ENCODE peak calls at places on chromosomes 13 and 19, in seven cellular contexts. One of them, this sample, is unnamed.
A peak's percentile ranks its signal among the peaks of the same experiment; 100 is the strongest.

GRCh38 chr19:3135961-3136683 is at the start of gene GNA15:
- DNase-seq in effector memory CD4-positive, alpha-beta T cell: peak; percentile 64
- DNase-seq in AG04450: no peak
- DNase-seq in fibroblast of lung: no peak
- DNase-seq in A549: no peak
- DNase-seq in CD8-positive, alpha-beta memory T cell: no peak
- DNase-seq in psoas muscle: no peak
- DNase-seq in this sample: no peak

GRCh38 chr19:40691421-40692211 is 1.2 kb upstream of the NUMBL start:
- DNase-seq in effector memory CD4-positive, alpha-beta T cell: no peak
- DNase-seq in AG04450: no peak
- DNase-seq in fibroblast of lung: peak; percentile 5
- DNase-seq in A549: peak; percentile 53
- DNase-seq in CD8-positive, alpha-beta memory T cell: no peak
- DNase-seq in psoas muscle: peak; percentile 62
- DNase-seq in this sample: peak; percentile 6

GRCh38 chr19:32829345-32829896 is 40.1 kb downstream of the SLC7A9 start:
- DNase-seq in effector memory CD4-positive, alpha-beta T cell: no peak
- DNase-seq in AG04450: no peak
- DNase-seq in fibroblast of lung: no peak
- DNase-seq in A549: no peak
- DNase-seq in CD8-positive, alpha-beta memory T cell: no peak
- DNase-seq in psoas muscle: no peak
- DNase-seq in this sample: no peak

GRCh38 chr13:39561971-39562370 is 41.0 kb downstream of the LHFPL6 start:
- DNase-seq in effector memory CD4-positive, alpha-beta T cell: no peak
- DNase-seq in AG04450: no peak
- DNase-seq in fibroblast of lung: no peak
- DNase-seq in A549: no peak
- DNase-seq in CD8-positive, alpha-beta memory T cell: no peak
- DNase-seq in psoas muscle: no peak
- DNase-seq in this sample: no peak

GRCh38 chr19:22527554-22527953 is 105.4 kb upstream of the ZNF98 start:
- DNase-seq in effector memory CD4-positive, alpha-beta T cell: no peak
- DNase-seq in AG04450: no peak
- DNase-seq in fibroblast of lung: no peak
- DNase-seq in A549: no peak
- DNase-seq in CD8-positive, alpha-beta memory T cell: no peak
- DNase-seq in psoas muscle: no peak
- DNase-seq in this sample: no peak

GRCh38 chr19:55487884-55488687 is at the start of gene SSC5D:
- DNase-seq in effector memory CD4-positive, alpha-beta T cell: no peak
- DNase-seq in AG04450: no peak
- DNase-seq in fibroblast of lung: peak; percentile 71
- DNase-seq in A549: no peak
- DNase-seq in CD8-positive, alpha-beta memory T cell: no peak
- DNase-seq in psoas muscle: peak; percentile 65
- DNase-seq in this sample: no peak

GRCh38 chr13:30720470-30720869 is 14.9 kb upstream of the ALOX5AP start:
- DNase-seq in effector memory CD4-positive, alpha-beta T cell: no peak
- DNase-seq in AG04450: no peak
- DNase-seq in fibroblast of lung: peak; percentile 18
- DNase-seq in A549: no peak
- DNase-seq in CD8-positive, alpha-beta memory T cell: no peak
- DNase-seq in psoas muscle: no peak
- DNase-seq in this sample: no peak

GRCh38 chr13:71865858-71866172 is 1.2 kb downstream of the DACH1 start:
- DNase-seq in effector memory CD4-positive, alpha-beta T cell: no peak
- DNase-seq in AG04450: no peak
- DNase-seq in fibroblast of lung: peak; percentile 23
- DNase-seq in A549: no peak
- DNase-seq in CD8-positive, alpha-beta memory T cell: no peak
- DNase-seq in psoas muscle: peak; percentile 55
- DNase-seq in this sample: no peak

GRCh38 chr19:28737021-28737525 is 475.9 kb downstream of the UQCRFS1 start:
- DNase-seq in effector memory CD4-positive, alpha-beta T cell: no peak
- DNase-seq in AG04450: peak; percentile 2
- DNase-seq in fibroblast of lung: peak; percentile 65
- DNase-seq in A549: no peak
- DNase-seq in CD8-positive, alpha-beta memory T cell: peak; percentile 3
- DNase-seq in psoas muscle: no peak
- DNase-seq in this sample: no peak

GRCh38 chr13:76822691-76823267 is 63.4 kb downstream of the KCTD12 start:
- DNase-seq in effector memory CD4-positive, alpha-beta T cell: no peak
- DNase-seq in AG04450: no peak
- DNase-seq in fibroblast of lung: peak; percentile 60
- DNase-seq in A549: no peak
- DNase-seq in CD8-positive, alpha-beta memory T cell: no peak
- DNase-seq in psoas muscle: no peak
- DNase-seq in this sample: no peak

GRCh38 chr19:51531349-51532315 is at the start of gene SIGLEC6:
- DNase-seq in effector memory CD4-positive, alpha-beta T cell: no peak
- DNase-seq in AG04450: no peak
- DNase-seq in fibroblast of lung: no peak
- DNase-seq in A549: no peak
- DNase-seq in CD8-positive, alpha-beta memory T cell: no peak
- DNase-seq in psoas muscle: peak; percentile 67
- DNase-seq in this sample: no peak

GRCh38 chr13:45941261-45941660 is 89.7 kb upstream of the SIAH3 start:
- DNase-seq in effector memory CD4-positive, alpha-beta T cell: no peak
- DNase-seq in AG04450: no peak
- DNase-seq in fibroblast of lung: no peak
- DNase-seq in A549: no peak
- DNase-seq in CD8-positive, alpha-beta memory T cell: no peak
- DNase-seq in psoas muscle: no peak
- DNase-seq in this sample: no peak

GRCh38 chr19:46624958-46625661 is at the start of gene PTGIR:
- DNase-seq in effector memory CD4-positive, alpha-beta T cell: no peak
- DNase-seq in AG04450: no peak
- DNase-seq in fibroblast of lung: peak; percentile 78
- DNase-seq in A549: no peak
- DNase-seq in CD8-positive, alpha-beta memory T cell: no peak
- DNase-seq in psoas muscle: peak; percentile 91
- DNase-seq in this sample: no peak

GRCh38 chr19:8149261-8150094 is at the start of gene FBN3:
- DNase-seq in effector memory CD4-positive, alpha-beta T cell: no peak
- DNase-seq in AG04450: no peak
- DNase-seq in fibroblast of lung: no peak
- DNase-seq in A549: no peak
- DNase-seq in CD8-positive, alpha-beta memory T cell: no peak
- DNase-seq in psoas muscle: no peak
- DNase-seq in this sample: no peak

GRCh38 chr13:28568286-28568685 is 73.4 kb upstream of the FLT1 start:
- DNase-seq in effector memory CD4-positive, alpha-beta T cell: no peak
- DNase-seq in AG04450: peak; percentile 23
- DNase-seq in fibroblast of lung: peak; percentile 43
- DNase-seq in A549: no peak
- DNase-seq in CD8-positive, alpha-beta memory T cell: no peak
- DNase-seq in psoas muscle: peak; percentile 77
- DNase-seq in this sample: no peak

GRCh38 chr19:10306327-10306726 is 3.3 kb downstream of the ZGLP1 start:
- DNase-seq in effector memory CD4-positive, alpha-beta T cell: no peak
- DNase-seq in AG04450: no peak
- DNase-seq in fibroblast of lung: no peak
- DNase-seq in A549: no peak
- DNase-seq in CD8-positive, alpha-beta memory T cell: no peak
- DNase-seq in psoas muscle: no peak
- DNase-seq in this sample: no peak

GRCh38 chr13:113652404-113653263 is 5.4 kb downstream of the ATP4B start:
- DNase-seq in effector memory CD4-positive, alpha-beta T cell: no peak
- DNase-seq in AG04450: no peak
- DNase-seq in fibroblast of lung: no peak
- DNase-seq in A549: no peak
- DNase-seq in CD8-positive, alpha-beta memory T cell: no peak
- DNase-seq in psoas muscle: peak; percentile 47
- DNase-seq in this sample: no peak
- H3K27ac ChIP-seq in effector memory CD4-positive, alpha-beta T cell: no peak overlapping the region
- H3K27ac ChIP-seq in AG04450: no peak overlapping the region
- H3K27ac ChIP-seq in fibroblast of lung: no peak overlapping the region
- H3K27ac ChIP-seq in A549: no peak overlapping the region
- H3K27ac ChIP-seq in CD8-positive, alpha-beta memory T cell: no peak overlapping the region
- H3K27ac ChIP-seq in psoas muscle: no peak overlapping the region
- H3K27ac ChIP-seq in this sample: no peak overlapping the region

GRCh38 chr13:34361528-34361927 is 543.6 kb downstream of the RFC3 start:
- DNase-seq in effector memory CD4-positive, alpha-beta T cell: no peak
- DNase-seq in AG04450: no peak
- DNase-seq in fibroblast of lung: no peak
- DNase-seq in A549: no peak
- DNase-seq in CD8-positive, alpha-beta memory T cell: no peak
- DNase-seq in psoas muscle: no peak
- DNase-seq in this sample: no peak

GRCh38 chr13:34360702-34361101 is 542.8 kb downstream of the RFC3 start:
- DNase-seq in effector memory CD4-positive, alpha-beta T cell: no peak
- DNase-seq in AG04450: no peak
- DNase-seq in fibroblast of lung: no peak
- DNase-seq in A549: no peak
- DNase-seq in CD8-positive, alpha-beta memory T cell: no peak
- DNase-seq in psoas muscle: no peak
- DNase-seq in this sample: no peak

GRCh38 chr13:34356686-34357434 is 538.9 kb downstream of the RFC3 start:
- DNase-seq in effector memory CD4-positive, alpha-beta T cell: no peak
- DNase-seq in AG04450: no peak
- DNase-seq in fibroblast of lung: no peak
- DNase-seq in A549: no peak
- DNase-seq in CD8-positive, alpha-beta memory T cell: no peak
- DNase-seq in psoas muscle: no peak
- DNase-seq in this sample: no peak

GRCh38 chr13:34357435-34358232 is 539.7 kb downstream of the RFC3 start:
- DNase-seq in effector memory CD4-positive, alpha-beta T cell: no peak
- DNase-seq in AG04450: peak; percentile 10
- DNase-seq in fibroblast of lung: peak; percentile 58
- DNase-seq in A549: no peak
- DNase-seq in CD8-positive, alpha-beta memory T cell: no peak
- DNase-seq in psoas muscle: no peak
- DNase-seq in this sample: peak; percentile 76

DNA sequence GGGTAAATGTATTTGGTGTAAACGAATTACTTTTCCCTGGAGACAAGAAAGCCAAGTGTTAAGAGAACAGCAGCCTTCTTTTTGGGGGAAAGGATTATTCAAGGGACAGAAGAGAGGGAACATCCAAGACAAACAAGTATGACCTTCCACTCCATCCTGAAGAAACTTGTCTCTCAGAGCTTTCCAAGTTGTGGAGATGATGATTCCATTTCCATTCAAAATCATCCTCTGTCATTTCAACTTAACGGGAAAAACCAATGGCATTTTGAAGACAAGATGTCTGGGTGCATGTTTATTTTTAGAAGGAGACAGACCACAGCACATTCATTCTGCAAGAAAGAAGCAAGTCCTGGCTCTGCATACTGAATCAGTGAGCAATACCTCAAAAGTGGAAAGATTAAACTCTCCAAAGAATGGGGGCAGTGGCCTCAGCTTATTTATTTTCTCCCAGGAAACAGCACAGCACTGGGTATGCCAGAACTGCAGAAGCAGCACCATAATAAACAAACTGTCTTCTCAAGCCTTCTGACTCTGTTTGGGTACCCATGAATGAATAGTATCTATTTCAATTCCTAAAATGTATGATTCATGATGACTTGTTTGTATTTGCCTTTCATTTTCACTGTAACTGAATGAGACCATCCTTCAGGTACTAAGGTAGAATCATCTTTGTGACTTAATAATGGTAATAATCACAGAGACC is 541.0 kb downstream of the RFC3 start:
- DNase-seq in effector memory CD4-positive, alpha-beta T cell: no peak
- DNase-seq in AG04450: peak; percentile 38
- DNase-seq in fibroblast of lung: peak; percentile 80
- DNase-seq in A549: no peak
- DNase-seq in CD8-positive, alpha-beta memory T cell: no peak
- DNase-seq in psoas muscle: no peak
- DNase-seq in this sample: peak; percentile 92
- H3K27ac ChIP-seq in effector memory CD4-positive, alpha-beta T cell: no peak overlapping the region
- H3K27ac ChIP-seq in AG04450: no peak overlapping the region
- H3K27ac ChIP-seq in fibroblast of lung: no peak overlapping the region
- H3K27ac ChIP-seq in A549: peak overlapping the region; percentile 90
- H3K27ac ChIP-seq in CD8-positive, alpha-beta memory T cell: no peak overlapping the region
- H3K27ac ChIP-seq in psoas muscle: no peak overlapping the region
- H3K27ac ChIP-seq in this sample: peak overlapping the region; percentile 95

DNA sequence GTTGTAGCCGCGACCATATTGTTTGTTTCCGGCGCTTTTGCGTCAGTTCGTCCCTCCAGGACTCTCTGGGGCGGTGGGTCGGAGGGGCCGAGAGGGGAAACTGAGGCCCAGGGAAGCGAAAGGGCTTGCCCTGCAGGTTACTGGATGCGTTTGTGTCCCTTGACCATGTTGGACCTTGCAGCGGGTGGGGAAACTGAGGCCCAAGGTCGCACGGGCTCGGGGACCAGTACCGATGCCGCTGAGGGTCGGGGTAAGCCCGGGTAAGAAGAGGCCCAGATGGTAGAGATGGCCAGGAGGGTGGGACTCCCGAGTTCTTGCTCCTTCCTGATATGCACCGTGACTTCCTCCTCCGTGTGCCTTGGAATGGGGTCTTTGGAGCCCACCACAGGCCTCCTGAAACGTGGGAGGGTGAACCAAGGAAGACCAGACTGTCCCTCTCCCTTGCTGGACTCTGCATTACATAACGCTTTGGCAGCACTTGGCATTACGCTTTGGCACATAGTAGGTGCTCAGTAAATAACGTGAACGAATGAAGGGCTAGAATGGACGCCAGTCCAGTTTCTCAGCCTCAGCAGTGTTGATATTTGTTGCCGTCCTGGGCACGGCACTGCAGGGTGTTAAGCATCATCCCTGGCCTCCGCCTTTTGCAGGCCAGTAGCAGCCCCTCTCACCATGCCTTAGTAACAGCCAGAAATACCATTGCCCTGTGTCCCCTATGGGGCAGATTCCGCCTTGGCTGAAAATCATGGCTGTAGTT is 743 bp downstream of the CHAF1A start:
- DNase-seq in effector memory CD4-positive, alpha-beta T cell: no peak
- DNase-seq in AG04450: no peak
- DNase-seq in fibroblast of lung: no peak
- DNase-seq in A549: no peak
- DNase-seq in CD8-positive, alpha-beta memory T cell: no peak
- DNase-seq in psoas muscle: no peak
- DNase-seq in this sample: no peak
- H3K27ac ChIP-seq in effector memory CD4-positive, alpha-beta T cell: peak overlapping the region; percentile 57
- H3K27ac ChIP-seq in AG04450: no peak overlapping the region
- H3K27ac ChIP-seq in fibroblast of lung: peak overlapping the region; percentile 86
- H3K27ac ChIP-seq in A549: peak overlapping the region; percentile 98
- H3K27ac ChIP-seq in CD8-positive, alpha-beta memory T cell: peak overlapping the region; percentile 89
- H3K27ac ChIP-seq in psoas muscle: peak overlapping the region; percentile 94
- H3K27ac ChIP-seq in this sample: peak overlapping the region; percentile 78

DNA sequence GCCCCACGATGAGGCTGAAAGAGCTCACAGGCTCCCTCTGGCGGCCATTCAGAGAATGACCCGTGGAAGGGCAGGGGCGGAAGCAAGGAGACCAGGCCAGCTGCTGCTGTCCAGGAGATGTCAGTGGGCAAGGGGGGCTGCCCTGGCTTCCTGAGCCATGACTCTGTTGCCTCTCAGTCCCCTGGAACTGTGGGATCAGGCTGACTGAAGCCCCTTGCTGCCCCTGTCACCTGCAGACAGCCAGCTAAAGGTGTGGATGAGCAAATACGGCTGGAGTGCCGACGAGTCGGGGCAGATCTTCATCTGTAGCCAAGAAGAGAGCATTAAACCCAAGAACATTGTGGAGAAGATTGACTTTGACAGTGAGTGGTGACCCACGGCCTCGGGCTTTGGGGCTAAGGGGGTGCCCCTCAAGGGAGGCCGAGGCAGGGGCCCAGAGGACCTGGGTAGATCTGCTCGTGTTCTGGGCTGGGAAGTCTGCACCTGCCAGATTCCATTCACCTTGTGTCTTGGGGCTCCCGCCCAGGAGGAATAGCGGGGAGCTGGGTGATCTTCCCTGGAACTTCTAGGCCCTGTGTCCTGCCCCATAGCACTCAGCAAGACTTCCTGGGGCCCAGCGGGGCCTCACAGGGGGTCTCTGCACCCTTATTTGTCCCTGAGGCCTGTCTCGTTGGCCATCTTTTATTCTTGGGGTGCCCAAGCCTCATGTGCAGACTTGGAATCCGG is 12.5 kb upstream of the ACTN4 start:
- DNase-seq in effector memory CD4-positive, alpha-beta T cell: peak; percentile 65
- DNase-seq in AG04450: peak; percentile 38
- DNase-seq in fibroblast of lung: peak; percentile 64
- DNase-seq in A549: peak; percentile 93
- DNase-seq in CD8-positive, alpha-beta memory T cell: peak; percentile 62
- DNase-seq in psoas muscle: peak; percentile 87
- DNase-seq in this sample: peak; percentile 75
- H3K27ac ChIP-seq in effector memory CD4-positive, alpha-beta T cell: no peak overlapping the region
- H3K27ac ChIP-seq in AG04450: peak overlapping the region; percentile 31
- H3K27ac ChIP-seq in fibroblast of lung: peak overlapping the region; percentile 19
- H3K27ac ChIP-seq in A549: peak overlapping the region; percentile 77
- H3K27ac ChIP-seq in CD8-positive, alpha-beta memory T cell: no peak overlapping the region
- H3K27ac ChIP-seq in psoas muscle: peak overlapping the region; percentile 72
- H3K27ac ChIP-seq in this sample: no peak overlapping the region

This sample was measured in SJSA1.